ENCODE peak calls at places on chromosomes 11 and 22, in six cellular contexts. One of them, this sample, is unnamed.

GRCh38 chr11:78860720-78861422 is 286.2 kb upstream of the NARS2 start:
- DNase-seq in cardiac muscle cell: peak
- DNase-seq in activated naive CD4-positive, alpha-beta T cell treated with Interleukin-2 at 50 U/mL for 16 hours: no peak
- DNase-seq in left cardiac atrium: no peak
- DNase-seq in fibroblast of the conjunctiva: peak
- DNase-seq in cardiac fibroblast: peak
- DNase-seq in this sample: peak

GRCh38 chr22:20021196-20022181 is 579 bp downstream of the TANGO2 start:
- DNase-seq in cardiac muscle cell: peak
- DNase-seq in activated naive CD4-positive, alpha-beta T cell treated with Interleukin-2 at 50 U/mL for 16 hours: peak
- DNase-seq in cardiac fibroblast: peak
- DNase-seq in fibroblast of the conjunctiva: no peak
- DNase-seq in left cardiac atrium: peak
- DNase-seq in this sample: peak

GRCh38 chr11:75925785-75926164 is 110.8 kb downstream of the UVRAG start:
- DNase-seq in fibroblast of the conjunctiva: no peak
- DNase-seq in cardiac muscle cell: no peak
- DNase-seq in cardiac fibroblast: peak
- DNase-seq in activated naive CD4-positive, alpha-beta T cell treated with Interleukin-2 at 50 U/mL for 16 hours: no peak
- DNase-seq in left cardiac atrium: no peak
- DNase-seq in this sample: peak

GRCh38 chr11:107631043-107631442 is 40.1 kb downstream of the ELMOD1 start:
- DNase-seq in cardiac muscle cell: no peak
- DNase-seq in left cardiac atrium: no peak
- DNase-seq in cardiac fibroblast: no peak
- DNase-seq in activated naive CD4-positive, alpha-beta T cell treated with Interleukin-2 at 50 U/mL for 16 hours: no peak
- DNase-seq in fibroblast of the conjunctiva: no peak
- DNase-seq in this sample: no peak

GRCh38 chr11:121082670-121083069 is 18.4 kb upstream of the TECTA start:
- DNase-seq in cardiac muscle cell: peak
- DNase-seq in fibroblast of the conjunctiva: no peak
- DNase-seq in left cardiac atrium: no peak
- DNase-seq in cardiac fibroblast: peak
- DNase-seq in activated naive CD4-positive, alpha-beta T cell treated with Interleukin-2 at 50 U/mL for 16 hours: no peak
- DNase-seq in this sample: no peak

GRCh38 chr11:134356656-134357544 is 25.1 kb downstream of the GLB1L2 start:
- DNase-seq in left cardiac atrium: no peak
- DNase-seq in fibroblast of the conjunctiva: no peak
- DNase-seq in cardiac fibroblast: no peak
- DNase-seq in cardiac muscle cell: no peak
- DNase-seq in activated naive CD4-positive, alpha-beta T cell treated with Interleukin-2 at 50 U/mL for 16 hours: no peak
- DNase-seq in this sample: no peak

GRCh38 chr22:32839776-32840571 is 38.5 kb downstream of the TIMP3 start:
- DNase-seq in cardiac fibroblast: peak
- DNase-seq in left cardiac atrium: no peak
- DNase-seq in activated naive CD4-positive, alpha-beta T cell treated with Interleukin-2 at 50 U/mL for 16 hours: no peak
- DNase-seq in cardiac muscle cell: peak
- DNase-seq in fibroblast of the conjunctiva: no peak
- DNase-seq in this sample: peak

GRCh38 chr22:31575190-31575589 is 78.9 kb downstream of the SFI1 start:
- DNase-seq in fibroblast of the conjunctiva: no peak
- DNase-seq in activated naive CD4-positive, alpha-beta T cell treated with Interleukin-2 at 50 U/mL for 16 hours: no peak
- DNase-seq in cardiac muscle cell: no peak
- DNase-seq in left cardiac atrium: no peak
- DNase-seq in cardiac fibroblast: no peak
- DNase-seq in this sample: no peak

This sample was measured in iris pigment epithelial cell.